ENCODE peak calls at places on chromosomes 4 and X, in seven cellular contexts. N is OCI-LY7; V is aorta; A is fibroblast of lung; K is trophoblast cell; R is H1; J is CD4-positive, CD25-positive, alpha-beta regulatory T cell. L is an unnamed sample. For H3K4me1, the result is how much of the 10 kb centered on the place peaks cover.

GRCh38 chrX:9312922-9313867 is 151.7 kb upstream of the TBL1X start:
- DNase-seq in N (peak), V (peak), A (no peak), K (peak), R (peak), J (peak), L (no peak)

GRCh38 chrX:1440506-1440905 is 12.2 kb downstream of the ASMTL start:
- DNase-seq in N (no peak), V (peak), A (no peak), K (no peak), R (no peak), J (no peak), L (no peak)

GRCh38 chr4:37653601-37654000 is 32.6 kb downstream of the RELL1 start:
- DNase-seq in N (no peak), V (peak), A (no peak), K (no peak), R (no peak), J (no peak), L (peak)

GRCh38 chr4:145861331-145862318 is 77.0 kb downstream of the ZNF827 start:
- DNase-seq in N (no peak), V (no peak), A (peak), K (no peak), R (no peak), J (no peak), L (no peak)

GRCh38 chrX:136210243-136210642 is 41.0 kb downstream of the MAP7D3 start:
- DNase-seq in N (peak), V (no peak), A (no peak), K (no peak), R (no peak), J (no peak), L (no peak)

GRCh38 chrX:107324493-107325310 is 118.3 kb downstream of the DNAAF6 start:
- DNase-seq in N (peak), V (peak), A (peak), K (peak), R (peak), J (peak), L (no peak)

GRCh38 chrX:12153741-12154140 is 15.5 kb downstream of the FRMPD4 start:
- DNase-seq in N (no peak), V (no peak), A (no peak), K (no peak), R (no peak), J (no peak), L (no peak)

GRCh38 chr4:650951-651883 is 22.9 kb downstream of the ATP5ME start:
- DNase-seq in N (no peak), V (peak), A (no peak), K (no peak), R (no peak), J (no peak), L (no peak)

GRCh38 chr4:80307774-80308465 is 27.6 kb upstream of the CFAP299 start:
- DNase-seq in N (no peak), V (no peak), A (peak), K (peak), R (no peak), J (no peak), L (peak)

GRCh38 chr4:2798399-2799301 is 5.8 kb downstream of the SH3BP2 start:
- DNase-seq in N (peak), V (peak), A (no peak), K (peak), R (no peak), J (peak), L (no peak)

GRCh38 chr4:15717126-15717525 is 14.3 kb downstream of the BST1 start:
- DNase-seq in N (no peak), V (no peak), A (peak), K (peak), R (no peak), J (no peak), L (peak)

GRCh38 chrX:56733459-56734046 is 4.5 kb downstream of the NBDY start:
- DNase-seq in N (peak), V (no peak), A (peak), K (peak), R (peak), J (peak), L (no peak)

GRCh38 chr4:71607780-71608673 is 175.9 kb downstream of the GC start:
- DNase-seq in N (no peak), V (no peak), A (peak), K (peak), R (no peak), J (no peak), L (peak)

GRCh38 chr4:185730387-185730786 is 81.6 kb downstream of the SORBS2 start:
- DNase-seq in N (peak), V (no peak), A (peak), K (peak), R (no peak), J (peak), L (no peak)

GRCh38 chr4:27360651-27361347 is 500.2 kb downstream of the STIM2 start:
- DNase-seq in N (no peak), V (no peak), A (peak), K (no peak), R (no peak), J (no peak), L (peak)

GRCh38 chr4:43348591-43348990 is 456.1 kb downstream of the GRXCR1 start:
- DNase-seq in N (no peak), V (no peak), A (no peak), K (no peak), R (no peak), J (no peak), L (no peak)

GRCh38 chrX:25083661-25084060 is 67.9 kb upstream of the ARX start:
- DNase-seq in N (no peak), V (no peak), A (no peak), K (no peak), R (no peak), J (no peak), L (peak)

GRCh38 chr4:76666940-76667532 is 230.9 kb downstream of the SOWAHB start:
- DNase-seq in N (no peak), V (no peak), A (no peak), K (no peak), R (no peak), J (peak), L (no peak)

GRCh38 chrX:41334866-41335589 is 1.1 kb downstream of the DDX3X start:
- DNase-seq in N (peak), V (peak), A (peak), K (no peak), R (no peak), J (peak), L (peak)

GRCh38 chr4:79855081-79855480 is 217.9 kb downstream of the ANTXR2 start:
- DNase-seq in N (no peak), V (no peak), A (no peak), K (peak), R (no peak), J (no peak), L (no peak)

GRCh38 chrX:130170752-130171445 is 863 bp upstream of the RAB33A start:
- DNase-seq in N (peak), V (peak), A (peak), K (peak), R (peak), J (peak), L (no peak)

GRCh38 chr4:16213107-16213506 is 13.2 kb downstream of the TAPT1 start:
- DNase-seq in N (no peak), V (no peak), A (no peak), K (no peak), R (no peak), J (peak), L (no peak)

GRCh38 chrX:78118628-78119027 is 14.6 kb downstream of the PGK1 start:
- DNase-seq in N (no peak), V (no peak), A (no peak), K (no peak), R (no peak), J (no peak), L (no peak)

GRCh38 chr4:173880897-173881296 is 350.9 kb upstream of the HAND2 start:
- DNase-seq in N (no peak), V (no peak), A (no peak), K (no peak), R (no peak), J (no peak), L (no peak)

GRCh38 chr4:167989815-167990214 is 102.5 kb upstream of the ANXA10 start:
- DNase-seq in N (no peak), V (no peak), A (no peak), K (peak), R (no peak), J (no peak), L (no peak)

GRCh38 chr4:155854597-155855226 is 11.4 kb downstream of the ASIC5 start:
- DNase-seq in N (no peak), V (no peak), A (peak), K (no peak), R (no peak), J (no peak), L (no peak)

GRCh38 chrX:12767856-12768255 is 23.4 kb upstream of the PRPS2 start:
- DNase-seq in N (no peak), V (no peak), A (no peak), K (no peak), R (no peak), J (no peak), L (no peak)

GRCh38 chr4:139833131-139833930 is 167.7 kb downstream of the MGST2 start:
- DNase-seq in N (no peak), V (no peak), A (no peak), K (no peak), R (no peak), J (no peak), L (no peak)

GRCh38 chrX:148878371-148878770 is 378.0 kb downstream of the AFF2 start:
- DNase-seq in N (no peak), V (no peak), A (peak), K (peak), R (no peak), J (no peak), L (peak)

DNA sequence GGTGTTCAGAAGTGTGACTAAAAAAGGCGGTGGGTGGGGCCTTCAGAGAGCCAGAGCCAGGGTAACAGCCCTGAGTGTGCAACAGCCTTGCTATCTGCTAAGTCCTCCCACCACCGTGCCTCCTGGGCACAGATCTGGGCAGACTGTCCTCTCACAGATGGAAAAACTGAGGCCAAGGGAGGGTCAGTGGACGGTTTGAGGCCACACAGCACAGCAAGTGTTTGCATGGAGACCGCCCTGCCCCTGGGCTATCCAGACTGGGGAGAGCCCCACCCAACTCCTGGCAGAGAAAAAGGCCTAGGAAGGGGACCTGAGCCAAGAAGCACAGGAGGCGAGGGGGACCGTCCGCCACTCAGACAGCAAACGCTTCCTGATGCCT is 31.7 kb downstream of the BLOC1S4 start:
- DNase-seq in N (no peak), V (peak), A (no peak), K (no peak), R (no peak), J (no peak), L (no peak)
- H3K4me1 ChIP-seq in N (under half), V (under half), A (under half), K (under half), R (under half), J (under half), L (under half)

GRCh38 chr4:41209901-41210300 is 4.4 kb downstream of the APBB2 start:
- DNase-seq in N (no peak), V (no peak), A (no peak), K (no peak), R (no peak), J (no peak), L (no peak)
- H3K4me1 ChIP-seq in N (under half), V (under half), A (under half), K (under half), R (under half), J (under half), L (under half)

GRCh38 chrX:154603438-154604430 is 15.3 kb downstream of the CTAG1B start:
- DNase-seq in N (no peak), V (no peak), A (peak), K (no peak), R (no peak), J (no peak), L (peak)
- H3K4me1 ChIP-seq in N (under half), V (under half), A (under half), K (under half), R (under half), J (under half), L (under half)

DNA sequence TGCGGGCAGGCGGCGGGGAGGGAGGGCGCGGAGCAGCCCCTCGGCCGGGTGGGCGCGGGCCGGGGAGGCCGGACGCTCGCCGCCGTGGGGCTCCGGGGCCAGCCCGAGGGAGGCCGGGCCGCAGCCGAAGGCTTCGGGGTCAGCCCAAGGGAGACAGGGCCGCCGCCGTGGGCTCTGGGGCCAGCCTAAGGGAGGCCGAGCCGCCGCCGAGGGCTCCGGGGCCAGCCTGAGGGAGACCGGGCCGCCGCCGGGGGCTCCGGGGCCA is 251 bp downstream of the KIAA0232 start:
- DNase-seq in N (no peak), V (no peak), A (no peak), K (peak), R (no peak), J (no peak), L (no peak)
- H3K4me1 ChIP-seq in N (under half), V (under half), A (under half), K (under half), R (under half), J (under half), L (under half)

DNA sequence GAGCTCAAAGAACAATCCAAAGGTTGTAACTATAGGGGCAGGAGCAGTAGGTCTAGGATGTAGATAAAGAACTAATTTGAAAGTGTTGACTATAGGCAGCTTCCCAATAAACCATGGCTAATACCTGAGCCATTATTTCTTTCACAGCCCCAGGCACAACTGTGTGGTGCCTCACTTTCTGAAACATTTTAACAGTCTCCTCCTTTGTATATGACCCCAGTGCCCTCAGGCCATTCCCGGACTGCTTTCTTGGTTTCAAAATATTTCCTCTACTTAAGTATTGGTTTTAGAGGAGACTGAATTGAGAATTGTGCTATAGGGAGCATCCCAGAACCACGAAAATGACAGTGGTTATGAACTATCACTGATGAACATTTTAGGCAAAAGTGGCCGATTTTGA is 728.7 kb downstream of the IL1RAPL1 start:
- DNase-seq in N (no peak), V (no peak), A (no peak), K (no peak), R (no peak), J (no peak), L (no peak)
- H3K4me1 ChIP-seq in N (under half), V (under half), A (under half), K (under half), R (under half), J (under half), L (under half)

DNA sequence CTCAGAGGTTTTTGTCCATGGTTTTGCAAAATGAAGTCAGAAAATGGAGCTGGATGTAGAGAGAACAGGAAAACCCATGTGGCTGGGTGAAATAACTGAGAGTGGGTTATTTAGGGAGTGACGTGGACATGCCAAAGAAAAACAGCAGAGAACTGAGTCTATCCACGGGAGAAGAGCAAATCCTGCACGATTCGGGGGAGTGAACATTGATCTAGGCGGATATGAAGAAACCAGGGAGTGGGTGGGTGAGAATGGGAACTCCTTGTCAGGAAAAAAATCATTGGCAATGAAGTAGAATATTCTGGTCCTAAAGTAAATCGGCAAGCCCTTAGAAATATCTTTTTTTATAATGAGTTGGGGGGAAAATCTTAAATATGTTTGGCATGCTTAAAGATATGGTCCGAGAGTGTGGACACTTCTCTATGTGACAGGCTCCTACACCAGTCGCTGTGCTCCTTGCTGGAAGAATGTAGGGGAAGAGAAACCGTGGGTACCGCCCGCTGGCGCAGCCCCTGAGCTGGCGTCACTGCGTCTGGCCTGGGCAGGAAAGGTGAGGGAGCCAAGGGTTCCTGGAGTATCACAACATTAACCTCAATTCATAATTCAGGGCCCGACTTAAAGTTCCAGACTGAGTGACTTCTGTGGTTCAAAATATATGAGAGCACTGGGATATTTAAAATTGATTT is 95.2 kb downstream of the GATB start:
- DNase-seq in N (no peak), V (no peak), A (no peak), K (no peak), R (no peak), J (no peak), L (no peak)
- H3K4me1 ChIP-seq in N (under half), V (under half), A (under half), K (under half), R (under half), J (under half), L (under half)

GRCh38 chr4:100287569-100287968 is 97.3 kb upstream of the DDIT4L start:
- DNase-seq in N (no peak), V (no peak), A (no peak), K (no peak), R (no peak), J (no peak), L (no peak)

GRCh38 chr4:100289530-100289888 is 99.2 kb upstream of the DDIT4L start:
- DNase-seq in N (no peak), V (no peak), A (peak), K (peak), R (no peak), J (no peak), L (peak)

GRCh38 chr4:100288167-100288566 is 97.9 kb upstream of the DDIT4L start:
- DNase-seq in N (no peak), V (no peak), A (peak), K (peak), R (no peak), J (no peak), L (peak)

GRCh38 chr4:100289980-100290379 is 99.7 kb upstream of the DDIT4L start:
- DNase-seq in N (no peak), V (no peak), A (no peak), K (no peak), R (no peak), J (no peak), L (peak)

DNA sequence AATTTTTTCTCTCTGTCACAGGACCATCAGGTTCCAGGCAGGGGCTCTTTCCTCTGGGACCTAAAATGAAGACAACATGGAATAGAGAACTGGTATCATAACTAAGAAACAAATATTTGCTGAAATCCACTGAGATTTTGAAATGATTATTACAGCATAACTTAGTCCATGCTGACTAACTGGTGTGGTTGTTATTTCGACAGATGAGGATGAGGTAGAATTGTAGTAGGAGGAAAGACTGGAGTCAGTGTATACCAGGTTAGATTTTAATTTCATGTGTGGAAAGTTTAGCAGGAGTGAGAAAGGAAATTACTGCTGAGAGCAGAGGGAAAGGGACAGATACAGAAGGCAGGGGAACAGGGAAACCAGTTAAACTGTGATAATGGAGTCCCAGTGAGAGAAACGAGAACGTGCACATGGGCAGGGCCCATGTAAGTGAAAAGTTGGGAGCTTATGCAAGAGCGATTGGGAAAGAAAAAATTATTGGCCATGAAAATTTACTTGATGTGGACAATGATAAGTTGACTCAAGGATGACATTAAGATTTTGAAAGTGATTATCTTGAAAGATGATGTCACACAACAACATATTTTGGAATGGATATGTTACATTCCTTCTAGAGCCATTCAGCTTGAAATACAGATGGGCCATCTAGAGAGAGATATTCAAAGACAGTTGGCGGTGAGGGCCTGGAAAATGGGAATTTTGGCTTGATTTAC is 98.7 kb upstream of the DDIT4L start:
- DNase-seq in N (no peak), V (no peak), A (no peak), K (peak), R (no peak), J (no peak), L (peak)
- H3K4me1 ChIP-seq in N (under half), V (under half), A (under half), K (under half), R (under half), J (under half), L (under half)

GRCh38 chr4:39657465-39657864 is 18.8 kb upstream of the SMIM14 start:
- DNase-seq in N (peak), V (no peak), A (no peak), K (peak), R (no peak), J (no peak), L (peak)

GRCh38 chr4:39655206-39655605 is 16.5 kb upstream of the SMIM14 start:
- DNase-seq in N (no peak), V (no peak), A (no peak), K (no peak), R (no peak), J (no peak), L (no peak)

GRCh38 chr4:39658756-39659155 is 20.1 kb upstream of the SMIM14 start:
- DNase-seq in N (no peak), V (no peak), A (no peak), K (no peak), R (no peak), J (no peak), L (no peak)

GRCh38 chr4:39660045-39660444 is 21.4 kb upstream of the SMIM14 start:
- DNase-seq in N (no peak), V (no peak), A (no peak), K (no peak), R (no peak), J (no peak), L (peak)

GRCh38 chr4:39655866-39656265 is 17.2 kb upstream of the SMIM14 start:
- DNase-seq in N (no peak), V (no peak), A (no peak), K (no peak), R (no peak), J (no peak), L (no peak)
- H3K4me1 ChIP-seq in N (under half), V (under half), A (under half), K (under half), R (under half), J (under half), L (under half)